ENCODE peak calls at places on chromosomes 6 and 20, in five cellular contexts. One of them, this sample, is unnamed. For H3K4me1, the result is how much of the 10 kb centered on the place peaks cover.

GRCh38 chr20:4894981-4895381 is 106.3 kb downstream of the SLC23A2 start:
- DNase-seq in stomach: no peak
- DNase-seq in lower lobe of right lung: no peak
- DNase-seq in cardiac muscle cell: no peak
- DNase-seq in HCT116: no peak
- DNase-seq in this sample: no peak

GRCh38 chr6:31582230-31582601 is at the start of gene LTB:
- DNase-seq in stomach: no peak
- DNase-seq in lower lobe of right lung: no peak
- DNase-seq in cardiac muscle cell: no peak
- DNase-seq in HCT116: no peak
- DNase-seq in this sample: peak

GRCh38 chr6:117906905-117907599 is at the start of gene SLC35F1:
- DNase-seq in stomach: peak
- DNase-seq in lower lobe of right lung: peak
- DNase-seq in cardiac muscle cell: peak
- DNase-seq in HCT116: no peak
- DNase-seq in this sample: peak

GRCh38 chr6:168060521-168060931 is 18.5 kb downstream of the FRMD1 start:
- DNase-seq in stomach: peak
- DNase-seq in lower lobe of right lung: no peak
- DNase-seq in cardiac muscle cell: peak
- DNase-seq in HCT116: no peak
- DNase-seq in this sample: no peak

GRCh38 chr6:166814386-166814785 is 142.0 kb downstream of the RNASET2 start:
- DNase-seq in stomach: no peak
- DNase-seq in lower lobe of right lung: no peak
- DNase-seq in cardiac muscle cell: no peak
- DNase-seq in HCT116: no peak
- DNase-seq in this sample: no peak

GRCh38 chr6:4640139-4640538 is 136.1 kb upstream of the CDYL start:
- DNase-seq in stomach: no peak
- DNase-seq in lower lobe of right lung: no peak
- DNase-seq in cardiac muscle cell: no peak
- DNase-seq in HCT116: no peak
- DNase-seq in this sample: no peak

GRCh38 chr6:150491131-150491795 is 108.4 kb upstream of the PLEKHG1 start:
- DNase-seq in stomach: no peak
- DNase-seq in lower lobe of right lung: no peak
- DNase-seq in cardiac muscle cell: no peak
- DNase-seq in HCT116: peak
- DNase-seq in this sample: no peak

GRCh38 chr6:88008821-88009220 is 38.8 kb upstream of the SPACA1 start:
- DNase-seq in stomach: no peak
- DNase-seq in lower lobe of right lung: no peak
- DNase-seq in cardiac muscle cell: no peak
- DNase-seq in HCT116: no peak
- DNase-seq in this sample: no peak

GRCh38 chr20:7152071-7152470 is 384.6 kb downstream of the BMP2 start:
- DNase-seq in stomach: no peak
- DNase-seq in lower lobe of right lung: no peak
- DNase-seq in cardiac muscle cell: no peak
- DNase-seq in HCT116: no peak
- DNase-seq in this sample: no peak

GRCh38 chr6:109493865-109494264 is 10.8 kb upstream of the ZBTB24 start:
- DNase-seq in stomach: no peak
- DNase-seq in lower lobe of right lung: no peak
- DNase-seq in cardiac muscle cell: no peak
- DNase-seq in HCT116: no peak
- DNase-seq in this sample: no peak

GRCh38 chr6:139567095-139567494 is 192.6 kb upstream of the CITED2 start:
- DNase-seq in stomach: no peak
- DNase-seq in lower lobe of right lung: no peak
- DNase-seq in cardiac muscle cell: no peak
- DNase-seq in HCT116: no peak
- DNase-seq in this sample: no peak

GRCh38 chr6:25392372-25392771 is 113.2 kb downstream of the CARMIL1 start:
- DNase-seq in stomach: no peak
- DNase-seq in lower lobe of right lung: no peak
- DNase-seq in cardiac muscle cell: no peak
- DNase-seq in HCT116: no peak
- DNase-seq in this sample: no peak

GRCh38 chr20:19658137-19658536 is 99.9 kb upstream of the RIN2 start:
- DNase-seq in stomach: peak
- DNase-seq in lower lobe of right lung: peak
- DNase-seq in cardiac muscle cell: no peak
- DNase-seq in HCT116: no peak
- DNase-seq in this sample: no peak

GRCh38 chr6:79617521-79617941 is 13.6 kb upstream of the SH3BGRL2 start:
- DNase-seq in stomach: no peak
- DNase-seq in lower lobe of right lung: no peak
- DNase-seq in cardiac muscle cell: no peak
- DNase-seq in HCT116: no peak
- DNase-seq in this sample: no peak

GRCh38 chr20:57787969-57788781 is 78.4 kb upstream of the PMEPA1 start:
- DNase-seq in stomach: no peak
- DNase-seq in lower lobe of right lung: no peak
- DNase-seq in cardiac muscle cell: no peak
- DNase-seq in HCT116: no peak
- DNase-seq in this sample: no peak

GRCh38 chr20:32164984-32165735 is 42.4 kb downstream of the PLAGL2 start:
- DNase-seq in stomach: no peak
- DNase-seq in lower lobe of right lung: no peak
- DNase-seq in cardiac muscle cell: no peak
- DNase-seq in HCT116: no peak
- DNase-seq in this sample: no peak

GRCh38 chr6:169536446-169537170 is 165.2 kb downstream of the WDR27 start:
- DNase-seq in stomach: no peak
- DNase-seq in lower lobe of right lung: no peak
- DNase-seq in cardiac muscle cell: no peak
- DNase-seq in HCT116: no peak
- DNase-seq in this sample: no peak

GRCh38 chr6:63636516-63636968 is 940 bp downstream of the PHF3 start:
- DNase-seq in stomach: peak
- DNase-seq in lower lobe of right lung: peak
- DNase-seq in cardiac muscle cell: peak
- DNase-seq in HCT116: peak
- DNase-seq in this sample: peak

GRCh38 chr6:141105481-141105880 is 1027.2 kb upstream of the GJE1 start:
- DNase-seq in stomach: no peak
- DNase-seq in lower lobe of right lung: no peak
- DNase-seq in cardiac muscle cell: peak
- DNase-seq in HCT116: no peak
- DNase-seq in this sample: no peak

GRCh38 chr6:102474041-102474807 is 1080.7 kb downstream of the GRIK2 start:
- DNase-seq in stomach: no peak
- DNase-seq in lower lobe of right lung: no peak
- DNase-seq in cardiac muscle cell: no peak
- DNase-seq in HCT116: no peak
- DNase-seq in this sample: no peak

GRCh38 chr6:26295691-26296555 is 69.1 kb upstream of the BTN3A2 start:
- DNase-seq in stomach: peak
- DNase-seq in lower lobe of right lung: no peak
- DNase-seq in cardiac muscle cell: no peak
- DNase-seq in HCT116: peak
- DNase-seq in this sample: peak

GRCh38 chr20:8118735-8119134 is 13.3 kb upstream of the PLCB1 start:
- DNase-seq in stomach: no peak
- DNase-seq in lower lobe of right lung: no peak
- DNase-seq in cardiac muscle cell: no peak
- DNase-seq in HCT116: no peak
- DNase-seq in this sample: no peak

GRCh38 chr6:21754891-21755290 is 161.3 kb downstream of the SOX4 start:
- DNase-seq in stomach: no peak
- DNase-seq in lower lobe of right lung: no peak
- DNase-seq in cardiac muscle cell: no peak
- DNase-seq in HCT116: peak
- DNase-seq in this sample: no peak

GRCh38 chr6:158631678-158632537 is 12.6 kb downstream of the DYNLT1 start:
- DNase-seq in stomach: peak
- DNase-seq in lower lobe of right lung: no peak
- DNase-seq in cardiac muscle cell: no peak
- DNase-seq in HCT116: peak
- DNase-seq in this sample: no peak

GRCh38 chr20:2858591-2858990 is 14.7 kb upstream of the PTPRA start:
- DNase-seq in stomach: no peak
- DNase-seq in lower lobe of right lung: no peak
- DNase-seq in cardiac muscle cell: no peak
- DNase-seq in HCT116: no peak
- DNase-seq in this sample: no peak

GRCh38 chr20:48352042-48352441 is 475.8 kb downstream of the PREX1 start:
- DNase-seq in stomach: no peak
- DNase-seq in lower lobe of right lung: no peak
- DNase-seq in cardiac muscle cell: no peak
- DNase-seq in HCT116: no peak
- DNase-seq in this sample: no peak

GRCh38 chr6:56491606-56492328 is 150.9 kb downstream of the DST start:
- DNase-seq in stomach: no peak
- DNase-seq in lower lobe of right lung: no peak
- DNase-seq in cardiac muscle cell: no peak
- DNase-seq in HCT116: no peak
- DNase-seq in this sample: no peak

GRCh38 chr20:41432620-41433602 is 66.3 kb upstream of the EMILIN3 start:
- DNase-seq in stomach: no peak
- DNase-seq in lower lobe of right lung: no peak
- DNase-seq in cardiac muscle cell: no peak
- DNase-seq in HCT116: no peak
- DNase-seq in this sample: no peak

GRCh38 chr20:33322456-33322855 is 39.4 kb downstream of the BPIFB1 start:
- DNase-seq in stomach: no peak
- DNase-seq in lower lobe of right lung: no peak
- DNase-seq in cardiac muscle cell: no peak
- DNase-seq in HCT116: no peak
- DNase-seq in this sample: no peak

GRCh38 chr6:155970878-155971702 is 515.5 kb upstream of the NOX3 start:
- DNase-seq in stomach: no peak
- DNase-seq in lower lobe of right lung: no peak
- DNase-seq in cardiac muscle cell: no peak
- DNase-seq in HCT116: no peak
- DNase-seq in this sample: no peak

GRCh38 chr20:31863296-31864085 is 6.8 kb downstream of the DUSP15 start:
- DNase-seq in stomach: no peak
- DNase-seq in lower lobe of right lung: no peak
- DNase-seq in cardiac muscle cell: no peak
- DNase-seq in HCT116: no peak
- DNase-seq in this sample: no peak

GRCh38 chr20:15220778-15221565 is 883.6 kb upstream of the FLRT3 start:
- DNase-seq in stomach: no peak
- DNase-seq in lower lobe of right lung: no peak
- DNase-seq in cardiac muscle cell: no peak
- DNase-seq in HCT116: no peak
- DNase-seq in this sample: no peak
- H3K27ac ChIP-seq in stomach: no peak
- H3K27ac ChIP-seq in lower lobe of right lung: no peak
- H3K27ac ChIP-seq in cardiac muscle cell: no peak
- H3K27ac ChIP-seq in HCT116: no peak
- H3K27ac ChIP-seq in this sample: no peak

GRCh38 chr20:53655909-53656652 is 62.4 kb upstream of the ZNF217 start:
- DNase-seq in stomach: no peak
- DNase-seq in lower lobe of right lung: no peak
- DNase-seq in cardiac muscle cell: no peak
- DNase-seq in HCT116: no peak
- DNase-seq in this sample: no peak

GRCh38 chr20:53652859-53653520 is 59.4 kb upstream of the ZNF217 start:
- DNase-seq in stomach: no peak
- DNase-seq in lower lobe of right lung: no peak
- DNase-seq in cardiac muscle cell: no peak
- DNase-seq in HCT116: no peak
- DNase-seq in this sample: no peak

GRCh38 chr20:53654932-53655674 is 61.5 kb upstream of the ZNF217 start:
- DNase-seq in stomach: peak
- DNase-seq in lower lobe of right lung: no peak
- DNase-seq in cardiac muscle cell: no peak
- DNase-seq in HCT116: no peak
- DNase-seq in this sample: no peak

GRCh38 chr20:53656653-53657288 is 63.1 kb upstream of the ZNF217 start:
- DNase-seq in stomach: no peak
- DNase-seq in lower lobe of right lung: no peak
- DNase-seq in cardiac muscle cell: no peak
- DNase-seq in HCT116: no peak
- DNase-seq in this sample: no peak

GRCh38 chr20:53652090-53652858 is 58.6 kb upstream of the ZNF217 start:
- DNase-seq in stomach: no peak
- DNase-seq in lower lobe of right lung: no peak
- DNase-seq in cardiac muscle cell: peak
- DNase-seq in HCT116: no peak
- DNase-seq in this sample: no peak
- H3K4me3 ChIP-seq in stomach: no peak
- H3K4me3 ChIP-seq in lower lobe of right lung: no peak
- H3K4me3 ChIP-seq in cardiac muscle cell: no peak
- H3K4me3 ChIP-seq in HCT116: no peak
- H3K4me3 ChIP-seq in this sample: peak

GRCh38 chr20:53841741-53842140 is 228.7 kb downstream of the BCAS1 start:
- DNase-seq in stomach: no peak
- DNase-seq in lower lobe of right lung: no peak
- DNase-seq in cardiac muscle cell: no peak
- DNase-seq in HCT116: no peak
- DNase-seq in this sample: no peak
- H3K4me1 ChIP-seq in stomach: under half
- H3K4me1 ChIP-seq in lower lobe of right lung: under half
- H3K4me1 ChIP-seq in cardiac muscle cell: under half
- H3K4me1 ChIP-seq in HCT116: under half
- H3K4me1 ChIP-seq in this sample: under half

GRCh38 chr20:56442381-56443365 is 25.8 kb upstream of the RTF2 start:
- DNase-seq in stomach: no peak
- DNase-seq in lower lobe of right lung: no peak
- DNase-seq in cardiac muscle cell: no peak
- DNase-seq in HCT116: no peak
- DNase-seq in this sample: no peak

GRCh38 chr20:56443654-56444540 is 24.5 kb upstream of the RTF2 start:
- DNase-seq in stomach: no peak
- DNase-seq in lower lobe of right lung: no peak
- DNase-seq in cardiac muscle cell: no peak
- DNase-seq in HCT116: no peak
- DNase-seq in this sample: no peak

GRCh38 chr20:56440346-56441007 is 27.9 kb upstream of the RTF2 start:
- DNase-seq in stomach: no peak
- DNase-seq in lower lobe of right lung: no peak
- DNase-seq in cardiac muscle cell: no peak
- DNase-seq in HCT116: no peak
- DNase-seq in this sample: no peak

GRCh38 chr20:56437196-56437960 is 25.3 kb downstream of the CASS4 start:
- DNase-seq in stomach: no peak
- DNase-seq in lower lobe of right lung: no peak
- DNase-seq in cardiac muscle cell: no peak
- DNase-seq in HCT116: no peak
- DNase-seq in this sample: no peak

DNA sequence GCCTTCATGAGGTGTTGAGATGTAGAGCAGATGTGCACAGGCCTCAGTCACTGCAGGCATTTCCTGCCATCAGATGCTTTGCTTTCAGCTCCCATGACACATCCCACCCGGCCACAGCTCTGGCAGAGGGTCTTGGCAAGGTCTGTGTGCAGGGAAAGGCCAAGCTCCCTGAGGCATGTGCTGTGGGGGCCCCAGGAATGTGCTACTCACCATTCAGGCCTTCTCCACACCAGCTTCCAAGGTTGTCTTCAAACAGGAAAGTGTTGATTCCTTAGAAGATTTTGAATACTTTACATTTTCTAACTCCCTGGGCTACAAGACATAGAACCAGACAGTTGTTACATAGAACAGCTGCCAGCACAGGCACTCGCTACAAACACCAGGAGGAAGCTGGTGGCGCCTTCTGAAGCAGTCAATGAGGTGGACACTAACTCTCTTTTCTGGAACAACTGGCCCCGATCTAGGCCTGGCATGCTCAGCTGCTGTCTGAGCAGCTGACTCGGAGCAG is 27.8 kb downstream of the CASS4 start:
- DNase-seq in stomach: peak
- DNase-seq in lower lobe of right lung: peak
- DNase-seq in cardiac muscle cell: no peak
- DNase-seq in HCT116: no peak
- DNase-seq in this sample: no peak
- H3K27ac ChIP-seq in stomach: peak
- H3K27ac ChIP-seq in lower lobe of right lung: peak
- H3K27ac ChIP-seq in cardiac muscle cell: no peak
- H3K27ac ChIP-seq in HCT116: no peak
- H3K27ac ChIP-seq in this sample: no peak

This sample was measured in CD4-positive, CD25-positive, alpha-beta regulatory T cell.